ENCODE peak calls at places on chromosomes 4 and X, in nine cellular contexts. One of them, this sample, is unnamed.

GRCh38 chr4:83217721-83218522 is 66.7 kb downstream of the COQ2 start:
- DNase-seq in epithelial cell of esophagus: peak
- DNase-seq in NB4: peak
- DNase-seq in RWPE1: no peak
- DNase-seq in A549: no peak
- DNase-seq in left ventricle myocardium inferior: no peak
- DNase-seq in foreskin fibroblast: no peak
- DNase-seq in cardiac muscle cell: no peak
- DNase-seq in tibial nerve: no peak
- DNase-seq in this sample: peak

GRCh38 chr4:88751258-88752075 is 53.8 kb upstream of the NAP1L5 start:
- DNase-seq in epithelial cell of esophagus: no peak
- DNase-seq in NB4: no peak
- DNase-seq in RWPE1: no peak
- DNase-seq in A549: no peak
- DNase-seq in left ventricle myocardium inferior: no peak
- DNase-seq in foreskin fibroblast: no peak
- DNase-seq in cardiac muscle cell: no peak
- DNase-seq in tibial nerve: no peak
- DNase-seq in this sample: no peak

GRCh38 chr4:91984466-91984865 is 319.3 kb upstream of the GRID2 start:
- DNase-seq in epithelial cell of esophagus: no peak
- DNase-seq in NB4: no peak
- DNase-seq in RWPE1: no peak
- DNase-seq in A549: no peak
- DNase-seq in left ventricle myocardium inferior: no peak
- DNase-seq in foreskin fibroblast: no peak
- DNase-seq in cardiac muscle cell: no peak
- DNase-seq in tibial nerve: no peak
- DNase-seq in this sample: no peak

GRCh38 chrX:13219990-13220764 is 99.7 kb downstream of the ATXN3L start:
- DNase-seq in epithelial cell of esophagus: no peak
- DNase-seq in NB4: no peak
- DNase-seq in RWPE1: no peak
- DNase-seq in A549: no peak
- DNase-seq in left ventricle myocardium inferior: no peak
- DNase-seq in foreskin fibroblast: no peak
- DNase-seq in cardiac muscle cell: no peak
- DNase-seq in tibial nerve: no peak
- DNase-seq in this sample: no peak

GRCh38 chr4:122163767-122164166 is 11.6 kb downstream of the BLTP1 start:
- DNase-seq in epithelial cell of esophagus: no peak
- DNase-seq in NB4: no peak
- DNase-seq in RWPE1: no peak
- DNase-seq in A549: no peak
- DNase-seq in left ventricle myocardium inferior: no peak
- DNase-seq in foreskin fibroblast: no peak
- DNase-seq in cardiac muscle cell: no peak
- DNase-seq in tibial nerve: no peak
- DNase-seq in this sample: no peak

GRCh38 chr4:26342328-26343040 is 21.7 kb downstream of the RBPJ start:
- DNase-seq in epithelial cell of esophagus: peak
- DNase-seq in NB4: peak
- DNase-seq in RWPE1: peak
- DNase-seq in A549: peak
- DNase-seq in left ventricle myocardium inferior: no peak
- DNase-seq in foreskin fibroblast: peak
- DNase-seq in cardiac muscle cell: peak
- DNase-seq in tibial nerve: no peak
- DNase-seq in this sample: no peak

GRCh38 chr4:89039735-89040338 is 17.1 kb downstream of the FAM13A start:
- DNase-seq in epithelial cell of esophagus: no peak
- DNase-seq in NB4: no peak
- DNase-seq in RWPE1: no peak
- DNase-seq in A549: no peak
- DNase-seq in left ventricle myocardium inferior: no peak
- DNase-seq in foreskin fibroblast: peak
- DNase-seq in cardiac muscle cell: no peak
- DNase-seq in tibial nerve: no peak
- DNase-seq in this sample: no peak

GRCh38 chrX:22950278-22951266 is 49.2 kb upstream of the DDX53 start:
- DNase-seq in epithelial cell of esophagus: peak
- DNase-seq in NB4: peak
- DNase-seq in RWPE1: peak
- DNase-seq in A549: no peak
- DNase-seq in left ventricle myocardium inferior: no peak
- DNase-seq in foreskin fibroblast: peak
- DNase-seq in cardiac muscle cell: no peak
- DNase-seq in tibial nerve: no peak
- DNase-seq in this sample: no peak

GRCh38 chr4:8549352-8549931 is 30.8 kb upstream of the GPR78 start:
- DNase-seq in epithelial cell of esophagus: no peak
- DNase-seq in NB4: no peak
- DNase-seq in RWPE1: no peak
- DNase-seq in A549: no peak
- DNase-seq in left ventricle myocardium inferior: no peak
- DNase-seq in foreskin fibroblast: no peak
- DNase-seq in cardiac muscle cell: no peak
- DNase-seq in tibial nerve: no peak
- DNase-seq in this sample: no peak

GRCh38 chr4:173505924-173506779 is 23.9 kb downstream of the HAND2 start:
- DNase-seq in epithelial cell of esophagus: peak
- DNase-seq in NB4: peak
- DNase-seq in RWPE1: peak
- DNase-seq in A549: peak
- DNase-seq in left ventricle myocardium inferior: peak
- DNase-seq in foreskin fibroblast: peak
- DNase-seq in cardiac muscle cell: peak
- DNase-seq in tibial nerve: peak
- DNase-seq in this sample: no peak

GRCh38 chr4:75769044-75769443 is 44.7 kb downstream of the USO1 start:
- DNase-seq in epithelial cell of esophagus: no peak
- DNase-seq in NB4: no peak
- DNase-seq in RWPE1: no peak
- DNase-seq in A549: no peak
- DNase-seq in left ventricle myocardium inferior: no peak
- DNase-seq in foreskin fibroblast: no peak
- DNase-seq in cardiac muscle cell: no peak
- DNase-seq in tibial nerve: no peak
- DNase-seq in this sample: no peak

GRCh38 chr4:70722199-70722791 is 531 bp downstream of the RUFY3 start:
- DNase-seq in epithelial cell of esophagus: no peak
- DNase-seq in NB4: no peak
- DNase-seq in RWPE1: no peak
- DNase-seq in A549: no peak
- DNase-seq in left ventricle myocardium inferior: no peak
- DNase-seq in foreskin fibroblast: peak
- DNase-seq in cardiac muscle cell: no peak
- DNase-seq in tibial nerve: no peak
- DNase-seq in this sample: no peak

GRCh38 chr4:126404549-126404948 is 1089.8 kb downstream of the FAT4 start:
- DNase-seq in epithelial cell of esophagus: peak
- DNase-seq in NB4: no peak
- DNase-seq in RWPE1: peak
- DNase-seq in A549: no peak
- DNase-seq in left ventricle myocardium inferior: no peak
- DNase-seq in foreskin fibroblast: peak
- DNase-seq in cardiac muscle cell: no peak
- DNase-seq in tibial nerve: no peak
- DNase-seq in this sample: no peak

GRCh38 chrX:129688097-129688496 is 33.3 kb upstream of the APLN start:
- DNase-seq in epithelial cell of esophagus: no peak
- DNase-seq in NB4: no peak
- DNase-seq in RWPE1: no peak
- DNase-seq in A549: no peak
- DNase-seq in left ventricle myocardium inferior: no peak
- DNase-seq in foreskin fibroblast: no peak
- DNase-seq in cardiac muscle cell: no peak
- DNase-seq in tibial nerve: no peak
- DNase-seq in this sample: no peak

GRCh38 chr4:26992657-26993361 is 132.2 kb downstream of the STIM2 start:
- DNase-seq in epithelial cell of esophagus: no peak
- DNase-seq in NB4: peak
- DNase-seq in RWPE1: no peak
- DNase-seq in A549: no peak
- DNase-seq in left ventricle myocardium inferior: no peak
- DNase-seq in foreskin fibroblast: peak
- DNase-seq in cardiac muscle cell: peak
- DNase-seq in tibial nerve: peak
- DNase-seq in this sample: peak

GRCh38 chrX:115690554-115691216 is 129.7 kb downstream of the PLS3 start:
- DNase-seq in epithelial cell of esophagus: peak
- DNase-seq in NB4: peak
- DNase-seq in RWPE1: peak
- DNase-seq in A549: peak
- DNase-seq in left ventricle myocardium inferior: no peak
- DNase-seq in foreskin fibroblast: peak
- DNase-seq in cardiac muscle cell: peak
- DNase-seq in tibial nerve: peak
- DNase-seq in this sample: no peak

GRCh38 chr4:53908661-53909078 is 155.7 kb downstream of the CHIC2 start:
- DNase-seq in epithelial cell of esophagus: peak
- DNase-seq in NB4: peak
- DNase-seq in RWPE1: peak
- DNase-seq in A549: peak
- DNase-seq in left ventricle myocardium inferior: no peak
- DNase-seq in foreskin fibroblast: peak
- DNase-seq in cardiac muscle cell: peak
- DNase-seq in tibial nerve: peak
- DNase-seq in this sample: no peak

GRCh38 chrX:134761788-134762187 is 103.5 kb upstream of the PLAC1 start:
- DNase-seq in epithelial cell of esophagus: peak
- DNase-seq in NB4: peak
- DNase-seq in RWPE1: no peak
- DNase-seq in A549: no peak
- DNase-seq in left ventricle myocardium inferior: no peak
- DNase-seq in foreskin fibroblast: peak
- DNase-seq in cardiac muscle cell: peak
- DNase-seq in tibial nerve: no peak
- DNase-seq in this sample: no peak

GRCh38 chrX:123909498-123909897 is 49.6 kb downstream of the XIAP start:
- DNase-seq in epithelial cell of esophagus: peak
- DNase-seq in NB4: peak
- DNase-seq in RWPE1: no peak
- DNase-seq in A549: no peak
- DNase-seq in left ventricle myocardium inferior: no peak
- DNase-seq in foreskin fibroblast: no peak
- DNase-seq in cardiac muscle cell: no peak
- DNase-seq in tibial nerve: no peak
- DNase-seq in this sample: no peak

GRCh38 chr4:14636563-14636962 is 365.7 kb upstream of the CPEB2 start:
- DNase-seq in epithelial cell of esophagus: no peak
- DNase-seq in NB4: no peak
- DNase-seq in RWPE1: no peak
- DNase-seq in A549: no peak
- DNase-seq in left ventricle myocardium inferior: no peak
- DNase-seq in foreskin fibroblast: no peak
- DNase-seq in cardiac muscle cell: no peak
- DNase-seq in tibial nerve: no peak
- DNase-seq in this sample: no peak

GRCh38 chrX:45758319-45758718 is 557.6 kb upstream of the DIPK2B start:
- DNase-seq in epithelial cell of esophagus: peak
- DNase-seq in NB4: peak
- DNase-seq in RWPE1: no peak
- DNase-seq in A549: no peak
- DNase-seq in left ventricle myocardium inferior: no peak
- DNase-seq in foreskin fibroblast: peak
- DNase-seq in cardiac muscle cell: no peak
- DNase-seq in tibial nerve: no peak
- DNase-seq in this sample: no peak

GRCh38 chr4:168666531-168666930 is 169.7 kb downstream of the PALLD start:
- DNase-seq in epithelial cell of esophagus: peak
- DNase-seq in NB4: no peak
- DNase-seq in RWPE1: peak
- DNase-seq in A549: no peak
- DNase-seq in left ventricle myocardium inferior: no peak
- DNase-seq in foreskin fibroblast: peak
- DNase-seq in cardiac muscle cell: no peak
- DNase-seq in tibial nerve: no peak
- DNase-seq in this sample: no peak

GRCh38 chr4:183362916-183363542 is 40.8 kb upstream of the CLDN24 start:
- DNase-seq in epithelial cell of esophagus: peak
- DNase-seq in NB4: no peak
- DNase-seq in RWPE1: no peak
- DNase-seq in A549: no peak
- DNase-seq in left ventricle myocardium inferior: no peak
- DNase-seq in foreskin fibroblast: peak
- DNase-seq in cardiac muscle cell: no peak
- DNase-seq in tibial nerve: no peak
- DNase-seq in this sample: no peak
- TF ChIP-seq CTCF in epithelial cell of esophagus: peak
- TF ChIP-seq CTCF in NB4: no peak
- TF ChIP-seq CTCF in RWPE1: no peak
- TF ChIP-seq CTCF in A549: no peak
- TF ChIP-seq CTCF in left ventricle myocardium inferior: no peak
- TF ChIP-seq CTCF in foreskin fibroblast: peak
- TF ChIP-seq CTCF in cardiac muscle cell: peak
- TF ChIP-seq CTCF in tibial nerve: no peak
- TF ChIP-seq CTCF in this sample: no peak

GRCh38 chr4:153591441-153591840 is 92.6 kb upstream of the TLR2 start:
- DNase-seq in epithelial cell of esophagus: no peak
- DNase-seq in NB4: no peak
- DNase-seq in RWPE1: no peak
- DNase-seq in A549: no peak
- DNase-seq in left ventricle myocardium inferior: no peak
- DNase-seq in foreskin fibroblast: peak
- DNase-seq in cardiac muscle cell: no peak
- DNase-seq in tibial nerve: no peak
- DNase-seq in this sample: no peak
- TF ChIP-seq CTCF in epithelial cell of esophagus: no peak
- TF ChIP-seq CTCF in NB4: no peak
- TF ChIP-seq CTCF in RWPE1: no peak
- TF ChIP-seq CTCF in A549: no peak
- TF ChIP-seq CTCF in left ventricle myocardium inferior: no peak
- TF ChIP-seq CTCF in foreskin fibroblast: no peak
- TF ChIP-seq CTCF in cardiac muscle cell: no peak
- TF ChIP-seq CTCF in tibial nerve: no peak
- TF ChIP-seq CTCF in this sample: no peak

DNA sequence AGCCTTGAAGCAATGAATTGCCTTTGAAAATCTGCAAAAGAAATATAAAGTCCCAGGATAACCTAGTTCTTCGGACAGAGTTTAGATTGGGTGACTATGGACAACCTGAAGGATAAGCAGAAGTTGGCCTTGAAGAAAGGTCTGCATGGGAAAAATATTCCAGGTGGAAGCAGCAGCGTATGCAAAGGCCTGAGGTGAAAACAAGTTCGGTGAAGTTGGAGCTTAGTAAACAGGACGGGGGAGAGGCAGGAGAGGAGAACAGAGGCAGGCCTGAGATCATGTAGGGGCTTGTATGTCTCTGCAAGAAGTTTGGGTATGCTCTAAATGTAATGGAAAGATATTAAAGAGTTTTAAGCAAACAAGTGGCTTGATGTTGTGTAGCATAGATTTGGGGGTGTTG is 176.0 kb downstream of the ARHGAP24 start:
- DNase-seq in epithelial cell of esophagus: peak
- DNase-seq in NB4: no peak
- DNase-seq in RWPE1: no peak
- DNase-seq in A549: no peak
- DNase-seq in left ventricle myocardium inferior: no peak
- DNase-seq in foreskin fibroblast: no peak
- DNase-seq in cardiac muscle cell: no peak
- DNase-seq in tibial nerve: no peak
- DNase-seq in this sample: no peak
- TF ChIP-seq CTCF in epithelial cell of esophagus: no peak
- TF ChIP-seq CTCF in NB4: no peak
- TF ChIP-seq CTCF in RWPE1: no peak
- TF ChIP-seq CTCF in A549: no peak
- TF ChIP-seq CTCF in left ventricle myocardium inferior: no peak
- TF ChIP-seq CTCF in foreskin fibroblast: no peak
- TF ChIP-seq CTCF in cardiac muscle cell: no peak
- TF ChIP-seq CTCF in tibial nerve: no peak
- TF ChIP-seq CTCF in this sample: no peak

GRCh38 chrX:38664285-38664684 is 102.9 kb downstream of the TSPAN7 start:
- DNase-seq in epithelial cell of esophagus: peak
- DNase-seq in NB4: peak
- DNase-seq in RWPE1: peak
- DNase-seq in A549: peak
- DNase-seq in left ventricle myocardium inferior: no peak
- DNase-seq in foreskin fibroblast: peak
- DNase-seq in cardiac muscle cell: peak
- DNase-seq in tibial nerve: peak
- DNase-seq in this sample: no peak
- TF ChIP-seq CTCF in epithelial cell of esophagus: peak
- TF ChIP-seq CTCF in NB4: peak
- TF ChIP-seq CTCF in RWPE1: peak
- TF ChIP-seq CTCF in A549: peak
- TF ChIP-seq CTCF in left ventricle myocardium inferior: peak
- TF ChIP-seq CTCF in foreskin fibroblast: no peak
- TF ChIP-seq CTCF in cardiac muscle cell: peak
- TF ChIP-seq CTCF in tibial nerve: no peak
- TF ChIP-seq CTCF in this sample: no peak